ENCODE peak calls at places on chromosomes 2 and 18, in eight cellular contexts. One of them, this sample, is unnamed.

GRCh38 chr2:234840336-234840735 is 111.5 kb upstream of the SH3BP4 start:
- DNase-seq in stimulated activated CD4-positive, alpha-beta T cell treated with anti-CD3 and anti-CD28 coated beads, Interleukin-12 subunit alpha, Interleukin-12 subunit beta, amount 100 ng/mL, for 24 hours: no peak
- DNase-seq in AG10803: peak
- DNase-seq in effector CD4-positive, alpha-beta T cell: no peak
- DNase-seq in NCI-H774: no peak
- DNase-seq in GF-D8: no peak
- DNase-seq in T-helper 17 cell: no peak
- DNase-seq in NCI-H2081 treated with DMSO at 0.1 percent for 48 hours: no peak
- DNase-seq in this sample: no peak

GRCh38 chr2:25241452-25241851 is 73.1 kb upstream of the POMC start:
- DNase-seq in T-helper 17 cell: no peak
- DNase-seq in NCI-H774: no peak
- DNase-seq in effector CD4-positive, alpha-beta T cell: no peak
- DNase-seq in AG10803: no peak
- DNase-seq in stimulated activated CD4-positive, alpha-beta T cell treated with anti-CD3 and anti-CD28 coated beads, Interleukin-12 subunit alpha, Interleukin-12 subunit beta, amount 100 ng/mL, for 24 hours: no peak
- DNase-seq in NCI-H2081 treated with DMSO at 0.1 percent for 48 hours: no peak
- DNase-seq in GF-D8: no peak
- DNase-seq in this sample: no peak

GRCh38 chr18:35754464-35754863 is 172.9 kb downstream of the GALNT1 start:
- DNase-seq in NCI-H2081 treated with DMSO at 0.1 percent for 48 hours: no peak
- DNase-seq in T-helper 17 cell: no peak
- DNase-seq in GF-D8: no peak
- DNase-seq in effector CD4-positive, alpha-beta T cell: no peak
- DNase-seq in AG10803: no peak
- DNase-seq in stimulated activated CD4-positive, alpha-beta T cell treated with anti-CD3 and anti-CD28 coated beads, Interleukin-12 subunit alpha, Interleukin-12 subunit beta, amount 100 ng/mL, for 24 hours: no peak
- DNase-seq in NCI-H774: no peak
- DNase-seq in this sample: no peak

GRCh38 chr18:48455555-48456478 is 46.6 kb upstream of the ZBTB7C start:
- DNase-seq in T-helper 17 cell: peak
- DNase-seq in NCI-H774: no peak
- DNase-seq in effector CD4-positive, alpha-beta T cell: peak
- DNase-seq in NCI-H2081 treated with DMSO at 0.1 percent for 48 hours: no peak
- DNase-seq in stimulated activated CD4-positive, alpha-beta T cell treated with anti-CD3 and anti-CD28 coated beads, Interleukin-12 subunit alpha, Interleukin-12 subunit beta, amount 100 ng/mL, for 24 hours: peak
- DNase-seq in GF-D8: peak
- DNase-seq in AG10803: peak
- DNase-seq in this sample: no peak

GRCh38 chr2:156736950-156737349 is 300.8 kb downstream of the GPD2 start:
- DNase-seq in NCI-H774: no peak
- DNase-seq in NCI-H2081 treated with DMSO at 0.1 percent for 48 hours: no peak
- DNase-seq in stimulated activated CD4-positive, alpha-beta T cell treated with anti-CD3 and anti-CD28 coated beads, Interleukin-12 subunit alpha, Interleukin-12 subunit beta, amount 100 ng/mL, for 24 hours: no peak
- DNase-seq in GF-D8: no peak
- DNase-seq in AG10803: no peak
- DNase-seq in T-helper 17 cell: no peak
- DNase-seq in effector CD4-positive, alpha-beta T cell: no peak
- DNase-seq in this sample: no peak

GRCh38 chr2:118986733-118987132 is 44.7 kb downstream of the MARCO start:
- DNase-seq in GF-D8: no peak
- DNase-seq in AG10803: no peak
- DNase-seq in T-helper 17 cell: no peak
- DNase-seq in effector CD4-positive, alpha-beta T cell: no peak
- DNase-seq in NCI-H2081 treated with DMSO at 0.1 percent for 48 hours: no peak
- DNase-seq in stimulated activated CD4-positive, alpha-beta T cell treated with anti-CD3 and anti-CD28 coated beads, Interleukin-12 subunit alpha, Interleukin-12 subunit beta, amount 100 ng/mL, for 24 hours: no peak
- DNase-seq in NCI-H774: no peak
- DNase-seq in this sample: no peak

GRCh38 chr2:42781204-42781603 is 11.2 kb downstream of the HAAO start:
- DNase-seq in T-helper 17 cell: no peak
- DNase-seq in NCI-H2081 treated with DMSO at 0.1 percent for 48 hours: no peak
- DNase-seq in NCI-H774: no peak
- DNase-seq in effector CD4-positive, alpha-beta T cell: no peak
- DNase-seq in stimulated activated CD4-positive, alpha-beta T cell treated with anti-CD3 and anti-CD28 coated beads, Interleukin-12 subunit alpha, Interleukin-12 subunit beta, amount 100 ng/mL, for 24 hours: no peak
- DNase-seq in GF-D8: no peak
- DNase-seq in AG10803: no peak
- DNase-seq in this sample: no peak

GRCh38 chr2:3041841-3042600 is 335.6 kb downstream of the EIPR1 start:
- DNase-seq in GF-D8: no peak
- DNase-seq in AG10803: no peak
- DNase-seq in NCI-H2081 treated with DMSO at 0.1 percent for 48 hours: no peak
- DNase-seq in T-helper 17 cell: no peak
- DNase-seq in NCI-H774: no peak
- DNase-seq in effector CD4-positive, alpha-beta T cell: no peak
- DNase-seq in stimulated activated CD4-positive, alpha-beta T cell treated with anti-CD3 and anti-CD28 coated beads, Interleukin-12 subunit alpha, Interleukin-12 subunit beta, amount 100 ng/mL, for 24 hours: no peak
- DNase-seq in this sample: no peak

GRCh38 chr2:3112131-3112530 is 265.5 kb downstream of the EIPR1 start:
- DNase-seq in effector CD4-positive, alpha-beta T cell: no peak
- DNase-seq in NCI-H2081 treated with DMSO at 0.1 percent for 48 hours: no peak
- DNase-seq in GF-D8: no peak
- DNase-seq in NCI-H774: no peak
- DNase-seq in AG10803: no peak
- DNase-seq in T-helper 17 cell: no peak
- DNase-seq in stimulated activated CD4-positive, alpha-beta T cell treated with anti-CD3 and anti-CD28 coated beads, Interleukin-12 subunit alpha, Interleukin-12 subunit beta, amount 100 ng/mL, for 24 hours: no peak
- DNase-seq in this sample: no peak

GRCh38 chr2:240507778-240508251 is 50.0 kb downstream of the ANKMY1 start:
- DNase-seq in T-helper 17 cell: no peak
- DNase-seq in GF-D8: no peak
- DNase-seq in effector CD4-positive, alpha-beta T cell: no peak
- DNase-seq in NCI-H774: no peak
- DNase-seq in AG10803: no peak
- DNase-seq in NCI-H2081 treated with DMSO at 0.1 percent for 48 hours: no peak
- DNase-seq in stimulated activated CD4-positive, alpha-beta T cell treated with anti-CD3 and anti-CD28 coated beads, Interleukin-12 subunit alpha, Interleukin-12 subunit beta, amount 100 ng/mL, for 24 hours: no peak
- DNase-seq in this sample: no peak

GRCh38 chr2:204003276-204003985 is 66.9 kb downstream of the ICOS start:
- DNase-seq in NCI-H2081 treated with DMSO at 0.1 percent for 48 hours: no peak
- DNase-seq in GF-D8: no peak
- DNase-seq in AG10803: no peak
- DNase-seq in NCI-H774: no peak
- DNase-seq in T-helper 17 cell: no peak
- DNase-seq in stimulated activated CD4-positive, alpha-beta T cell treated with anti-CD3 and anti-CD28 coated beads, Interleukin-12 subunit alpha, Interleukin-12 subunit beta, amount 100 ng/mL, for 24 hours: no peak
- DNase-seq in effector CD4-positive, alpha-beta T cell: no peak
- DNase-seq in this sample: no peak

GRCh38 chr2:42138163-42139016 is 30.8 kb upstream of the EML4 start:
- DNase-seq in NCI-H774: no peak
- DNase-seq in stimulated activated CD4-positive, alpha-beta T cell treated with anti-CD3 and anti-CD28 coated beads, Interleukin-12 subunit alpha, Interleukin-12 subunit beta, amount 100 ng/mL, for 24 hours: no peak
- DNase-seq in NCI-H2081 treated with DMSO at 0.1 percent for 48 hours: no peak
- DNase-seq in T-helper 17 cell: no peak
- DNase-seq in GF-D8: no peak
- DNase-seq in effector CD4-positive, alpha-beta T cell: no peak
- DNase-seq in AG10803: peak
- DNase-seq in this sample: no peak

GRCh38 chr18:35344736-35345459 is 678 bp upstream of the ZNF24 start:
- DNase-seq in T-helper 17 cell: no peak
- DNase-seq in effector CD4-positive, alpha-beta T cell: no peak
- DNase-seq in NCI-H2081 treated with DMSO at 0.1 percent for 48 hours: no peak
- DNase-seq in NCI-H774: peak
- DNase-seq in AG10803: no peak
- DNase-seq in GF-D8: no peak
- DNase-seq in stimulated activated CD4-positive, alpha-beta T cell treated with anti-CD3 and anti-CD28 coated beads, Interleukin-12 subunit alpha, Interleukin-12 subunit beta, amount 100 ng/mL, for 24 hours: no peak
- DNase-seq in this sample: no peak

GRCh38 chr2:156649596-156649995 is 213.4 kb downstream of the GPD2 start:
- DNase-seq in AG10803: no peak
- DNase-seq in effector CD4-positive, alpha-beta T cell: no peak
- DNase-seq in NCI-H2081 treated with DMSO at 0.1 percent for 48 hours: no peak
- DNase-seq in T-helper 17 cell: no peak
- DNase-seq in NCI-H774: no peak
- DNase-seq in stimulated activated CD4-positive, alpha-beta T cell treated with anti-CD3 and anti-CD28 coated beads, Interleukin-12 subunit alpha, Interleukin-12 subunit beta, amount 100 ng/mL, for 24 hours: no peak
- DNase-seq in GF-D8: no peak
- DNase-seq in this sample: no peak

GRCh38 chr2:71609958-71610357 is 156.6 kb downstream of the DYSF start:
- DNase-seq in effector CD4-positive, alpha-beta T cell: no peak
- DNase-seq in T-helper 17 cell: no peak
- DNase-seq in GF-D8: no peak
- DNase-seq in NCI-H774: no peak
- DNase-seq in stimulated activated CD4-positive, alpha-beta T cell treated with anti-CD3 and anti-CD28 coated beads, Interleukin-12 subunit alpha, Interleukin-12 subunit beta, amount 100 ng/mL, for 24 hours: no peak
- DNase-seq in AG10803: peak
- DNase-seq in NCI-H2081 treated with DMSO at 0.1 percent for 48 hours: no peak
- DNase-seq in this sample: no peak

GRCh38 chr18:47953471-47953931 is 23.0 kb upstream of the SMAD2 start:
- DNase-seq in stimulated activated CD4-positive, alpha-beta T cell treated with anti-CD3 and anti-CD28 coated beads, Interleukin-12 subunit alpha, Interleukin-12 subunit beta, amount 100 ng/mL, for 24 hours: peak
- DNase-seq in NCI-H774: no peak
- DNase-seq in AG10803: peak
- DNase-seq in T-helper 17 cell: no peak
- DNase-seq in NCI-H2081 treated with DMSO at 0.1 percent for 48 hours: no peak
- DNase-seq in effector CD4-positive, alpha-beta T cell: no peak
- DNase-seq in GF-D8: peak
- DNase-seq in this sample: no peak

GRCh38 chr2:127906206-127906926 is 20.6 kb upstream of the AMMECR1L start:
- DNase-seq in NCI-H774: no peak
- DNase-seq in effector CD4-positive, alpha-beta T cell: no peak
- DNase-seq in NCI-H2081 treated with DMSO at 0.1 percent for 48 hours: no peak
- DNase-seq in T-helper 17 cell: no peak
- DNase-seq in AG10803: no peak
- DNase-seq in GF-D8: no peak
- DNase-seq in stimulated activated CD4-positive, alpha-beta T cell treated with anti-CD3 and anti-CD28 coated beads, Interleukin-12 subunit alpha, Interleukin-12 subunit beta, amount 100 ng/mL, for 24 hours: no peak
- DNase-seq in this sample: no peak

GRCh38 chr2:29629495-29629894 is 291.9 kb downstream of the ALK start:
- DNase-seq in T-helper 17 cell: no peak
- DNase-seq in NCI-H2081 treated with DMSO at 0.1 percent for 48 hours: no peak
- DNase-seq in NCI-H774: no peak
- DNase-seq in stimulated activated CD4-positive, alpha-beta T cell treated with anti-CD3 and anti-CD28 coated beads, Interleukin-12 subunit alpha, Interleukin-12 subunit beta, amount 100 ng/mL, for 24 hours: no peak
- DNase-seq in effector CD4-positive, alpha-beta T cell: no peak
- DNase-seq in GF-D8: no peak
- DNase-seq in AG10803: no peak
- DNase-seq in this sample: no peak

GRCh38 chr18:35581555-35582309 is at the start of gene GALNT1:
- DNase-seq in stimulated activated CD4-positive, alpha-beta T cell treated with anti-CD3 and anti-CD28 coated beads, Interleukin-12 subunit alpha, Interleukin-12 subunit beta, amount 100 ng/mL, for 24 hours: no peak
- DNase-seq in NCI-H2081 treated with DMSO at 0.1 percent for 48 hours: no peak
- DNase-seq in NCI-H774: no peak
- DNase-seq in T-helper 17 cell: peak
- DNase-seq in AG10803: no peak
- DNase-seq in effector CD4-positive, alpha-beta T cell: no peak
- DNase-seq in GF-D8: no peak
- DNase-seq in this sample: no peak

GRCh38 chr2:20182241-20182931 is 42.5 kb downstream of the SDC1 start:
- DNase-seq in T-helper 17 cell: no peak
- DNase-seq in effector CD4-positive, alpha-beta T cell: no peak
- DNase-seq in GF-D8: no peak
- DNase-seq in AG10803: peak
- DNase-seq in NCI-H774: no peak
- DNase-seq in stimulated activated CD4-positive, alpha-beta T cell treated with anti-CD3 and anti-CD28 coated beads, Interleukin-12 subunit alpha, Interleukin-12 subunit beta, amount 100 ng/mL, for 24 hours: no peak
- DNase-seq in NCI-H2081 treated with DMSO at 0.1 percent for 48 hours: no peak
- DNase-seq in this sample: no peak

GRCh38 chr2:31440764-31441163 is 26.2 kb upstream of the XDH start:
- DNase-seq in NCI-H2081 treated with DMSO at 0.1 percent for 48 hours: no peak
- DNase-seq in AG10803: peak
- DNase-seq in effector CD4-positive, alpha-beta T cell: no peak
- DNase-seq in NCI-H774: no peak
- DNase-seq in T-helper 17 cell: no peak
- DNase-seq in stimulated activated CD4-positive, alpha-beta T cell treated with anti-CD3 and anti-CD28 coated beads, Interleukin-12 subunit alpha, Interleukin-12 subunit beta, amount 100 ng/mL, for 24 hours: no peak
- DNase-seq in GF-D8: no peak
- DNase-seq in this sample: no peak

GRCh38 chr2:69012310-69013122 is 463 bp upstream of the ANTXR1 start:
- DNase-seq in NCI-H774: no peak
- DNase-seq in NCI-H2081 treated with DMSO at 0.1 percent for 48 hours: no peak
- DNase-seq in stimulated activated CD4-positive, alpha-beta T cell treated with anti-CD3 and anti-CD28 coated beads, Interleukin-12 subunit alpha, Interleukin-12 subunit beta, amount 100 ng/mL, for 24 hours: peak
- DNase-seq in GF-D8: no peak
- DNase-seq in effector CD4-positive, alpha-beta T cell: peak
- DNase-seq in AG10803: no peak
- DNase-seq in T-helper 17 cell: peak
- DNase-seq in this sample: peak

GRCh38 chr2:28406276-28407096 is 13.8 kb downstream of the FOSL2 start:
- DNase-seq in GF-D8: peak
- DNase-seq in NCI-H774: no peak
- DNase-seq in effector CD4-positive, alpha-beta T cell: peak
- DNase-seq in T-helper 17 cell: peak
- DNase-seq in stimulated activated CD4-positive, alpha-beta T cell treated with anti-CD3 and anti-CD28 coated beads, Interleukin-12 subunit alpha, Interleukin-12 subunit beta, amount 100 ng/mL, for 24 hours: no peak
- DNase-seq in NCI-H2081 treated with DMSO at 0.1 percent for 48 hours: no peak
- DNase-seq in AG10803: peak
- DNase-seq in this sample: no peak

GRCh38 chr2:45636013-45636412 is 15.5 kb upstream of the PRKCE start:
- DNase-seq in effector CD4-positive, alpha-beta T cell: no peak
- DNase-seq in NCI-H2081 treated with DMSO at 0.1 percent for 48 hours: no peak
- DNase-seq in T-helper 17 cell: no peak
- DNase-seq in AG10803: no peak
- DNase-seq in stimulated activated CD4-positive, alpha-beta T cell treated with anti-CD3 and anti-CD28 coated beads, Interleukin-12 subunit alpha, Interleukin-12 subunit beta, amount 100 ng/mL, for 24 hours: no peak
- DNase-seq in GF-D8: no peak
- DNase-seq in NCI-H774: no peak
- DNase-seq in this sample: no peak

GRCh38 chr2:239110595-239111048 is 262.7 kb downstream of the TWIST2 start:
- DNase-seq in T-helper 17 cell: no peak
- DNase-seq in NCI-H774: no peak
- DNase-seq in GF-D8: no peak
- DNase-seq in AG10803: no peak
- DNase-seq in NCI-H2081 treated with DMSO at 0.1 percent for 48 hours: no peak
- DNase-seq in effector CD4-positive, alpha-beta T cell: no peak
- DNase-seq in stimulated activated CD4-positive, alpha-beta T cell treated with anti-CD3 and anti-CD28 coated beads, Interleukin-12 subunit alpha, Interleukin-12 subunit beta, amount 100 ng/mL, for 24 hours: no peak
- DNase-seq in this sample: no peak

GRCh38 chr2:20424300-20425290 is 22.3 kb upstream of the RHOB start:
- DNase-seq in NCI-H2081 treated with DMSO at 0.1 percent for 48 hours: no peak
- DNase-seq in AG10803: peak
- DNase-seq in effector CD4-positive, alpha-beta T cell: no peak
- DNase-seq in NCI-H774: no peak
- DNase-seq in GF-D8: peak
- DNase-seq in stimulated activated CD4-positive, alpha-beta T cell treated with anti-CD3 and anti-CD28 coated beads, Interleukin-12 subunit alpha, Interleukin-12 subunit beta, amount 100 ng/mL, for 24 hours: no peak
- DNase-seq in T-helper 17 cell: no peak
- DNase-seq in this sample: no peak

GRCh38 chr2:5696741-5697521 is 4.7 kb downstream of the SOX11 start:
- DNase-seq in AG10803: peak
- DNase-seq in NCI-H774: peak
- DNase-seq in effector CD4-positive, alpha-beta T cell: no peak
- DNase-seq in NCI-H2081 treated with DMSO at 0.1 percent for 48 hours: no peak
- DNase-seq in T-helper 17 cell: no peak
- DNase-seq in stimulated activated CD4-positive, alpha-beta T cell treated with anti-CD3 and anti-CD28 coated beads, Interleukin-12 subunit alpha, Interleukin-12 subunit beta, amount 100 ng/mL, for 24 hours: no peak
- DNase-seq in GF-D8: no peak
- DNase-seq in this sample: peak

GRCh38 chr18:54690198-54690597 is 99.2 kb downstream of the DYNAP start:
- DNase-seq in GF-D8: no peak
- DNase-seq in NCI-H774: no peak
- DNase-seq in stimulated activated CD4-positive, alpha-beta T cell treated with anti-CD3 and anti-CD28 coated beads, Interleukin-12 subunit alpha, Interleukin-12 subunit beta, amount 100 ng/mL, for 24 hours: no peak
- DNase-seq in NCI-H2081 treated with DMSO at 0.1 percent for 48 hours: no peak
- DNase-seq in effector CD4-positive, alpha-beta T cell: no peak
- DNase-seq in AG10803: peak
- DNase-seq in T-helper 17 cell: no peak
- DNase-seq in this sample: no peak

GRCh38 chr2:165633431-165633830 is 160.6 kb downstream of the GALNT3 start:
- DNase-seq in T-helper 17 cell: no peak
- DNase-seq in GF-D8: no peak
- DNase-seq in NCI-H774: no peak
- DNase-seq in stimulated activated CD4-positive, alpha-beta T cell treated with anti-CD3 and anti-CD28 coated beads, Interleukin-12 subunit alpha, Interleukin-12 subunit beta, amount 100 ng/mL, for 24 hours: no peak
- DNase-seq in NCI-H2081 treated with DMSO at 0.1 percent for 48 hours: no peak
- DNase-seq in effector CD4-positive, alpha-beta T cell: no peak
- DNase-seq in AG10803: no peak
- DNase-seq in this sample: no peak

GRCh38 chr2:11872247-11872947 is 126.0 kb downstream of the LPIN1 start:
- DNase-seq in NCI-H774: no peak
- DNase-seq in AG10803: no peak
- DNase-seq in effector CD4-positive, alpha-beta T cell: no peak
- DNase-seq in stimulated activated CD4-positive, alpha-beta T cell treated with anti-CD3 and anti-CD28 coated beads, Interleukin-12 subunit alpha, Interleukin-12 subunit beta, amount 100 ng/mL, for 24 hours: no peak
- DNase-seq in T-helper 17 cell: peak
- DNase-seq in GF-D8: no peak
- DNase-seq in NCI-H2081 treated with DMSO at 0.1 percent for 48 hours: no peak
- DNase-seq in this sample: no peak

This sample was measured in NCI-H1417 treated with DMSO at 0.1 percent for 48 hours.